ENCODE peak calls at places on chromosomes 13 and 19, in ten cellular contexts. One of them, this sample, is unnamed.

GRCh38 chr13:41613984-41614581 is 156.7 kb downstream of the RGCC start:
- DNase-seq in endothelial cell of umbilical vein: peak; percentile 98
- DNase-seq in stimulated activated CD4-positive, alpha-beta T cell treated with anti-CD3 and anti-CD28 coated beads, Interleukin-15, amount 100 ng/mL, for 48 hours: no peak
- DNase-seq in T-cell: no peak
- DNase-seq in adipocyte: peak; percentile 83
- DNase-seq in activated CD4-positive, CD25-positive, alpha-beta regulatory T cell treated with anti-CD3 and anti-CD28 coated beads, Interleukin-2, amount 50 U/mL, for 16 hours: no peak
- DNase-seq in cardiac muscle cell: peak; percentile 93
- DNase-seq in hypothalamus: no peak
- DNase-seq in hepatic stellate cell: peak; percentile 35
- DNase-seq in amniotic stem cell: no peak
- DNase-seq in this sample: no peak

GRCh38 chr13:80341771-80342271 is 895 bp upstream of the SPRY2 start:
- DNase-seq in amniotic stem cell: no peak
- DNase-seq in T-cell: no peak
- DNase-seq in adipocyte: peak; percentile 56
- DNase-seq in hypothalamus: peak; percentile 16
- DNase-seq in stimulated activated CD4-positive, alpha-beta T cell treated with anti-CD3 and anti-CD28 coated beads, Interleukin-15, amount 100 ng/mL, for 48 hours: no peak
- DNase-seq in cardiac muscle cell: peak; percentile 68
- DNase-seq in endothelial cell of umbilical vein: peak; percentile 62
- DNase-seq in activated CD4-positive, CD25-positive, alpha-beta regulatory T cell treated with anti-CD3 and anti-CD28 coated beads, Interleukin-2, amount 50 U/mL, for 16 hours: no peak
- DNase-seq in hepatic stellate cell: no peak
- DNase-seq in this sample: no peak

GRCh38 chr13:51324714-51325440 is 14.6 kb upstream of the SERPINE3 start:
- DNase-seq in endothelial cell of umbilical vein: no peak
- DNase-seq in amniotic stem cell: no peak
- DNase-seq in hypothalamus: peak; percentile 9
- DNase-seq in adipocyte: no peak
- DNase-seq in activated CD4-positive, CD25-positive, alpha-beta regulatory T cell treated with anti-CD3 and anti-CD28 coated beads, Interleukin-2, amount 50 U/mL, for 16 hours: no peak
- DNase-seq in T-cell: no peak
- DNase-seq in stimulated activated CD4-positive, alpha-beta T cell treated with anti-CD3 and anti-CD28 coated beads, Interleukin-15, amount 100 ng/mL, for 48 hours: no peak
- DNase-seq in cardiac muscle cell: no peak
- DNase-seq in hepatic stellate cell: no peak
- DNase-seq in this sample: no peak

GRCh38 chr19:29269641-29270040 is 56.7 kb upstream of the UQCRFS1 start:
- DNase-seq in hypothalamus: no peak
- DNase-seq in endothelial cell of umbilical vein: no peak
- DNase-seq in T-cell: no peak
- DNase-seq in amniotic stem cell: no peak
- DNase-seq in hepatic stellate cell: no peak
- DNase-seq in adipocyte: no peak
- DNase-seq in activated CD4-positive, CD25-positive, alpha-beta regulatory T cell treated with anti-CD3 and anti-CD28 coated beads, Interleukin-2, amount 50 U/mL, for 16 hours: no peak
- DNase-seq in stimulated activated CD4-positive, alpha-beta T cell treated with anti-CD3 and anti-CD28 coated beads, Interleukin-15, amount 100 ng/mL, for 48 hours: no peak
- DNase-seq in cardiac muscle cell: no peak
- DNase-seq in this sample: no peak

GRCh38 chr19:3403489-3404323 is 37.3 kb downstream of the NFIC start:
- DNase-seq in amniotic stem cell: peak; percentile 51
- DNase-seq in T-cell: no peak
- DNase-seq in hepatic stellate cell: peak; percentile 98
- DNase-seq in adipocyte: peak; percentile 84
- DNase-seq in stimulated activated CD4-positive, alpha-beta T cell treated with anti-CD3 and anti-CD28 coated beads, Interleukin-15, amount 100 ng/mL, for 48 hours: no peak
- DNase-seq in activated CD4-positive, CD25-positive, alpha-beta regulatory T cell treated with anti-CD3 and anti-CD28 coated beads, Interleukin-2, amount 50 U/mL, for 16 hours: no peak
- DNase-seq in endothelial cell of umbilical vein: peak; percentile 87
- DNase-seq in cardiac muscle cell: peak; percentile 98
- DNase-seq in hypothalamus: peak; percentile 81
- DNase-seq in this sample: no peak

GRCh38 chr13:28059214-28059613 is 41.2 kb downstream of the FLT3 start:
- DNase-seq in adipocyte: peak; percentile 11
- DNase-seq in hepatic stellate cell: no peak
- DNase-seq in T-cell: peak; percentile 34
- DNase-seq in activated CD4-positive, CD25-positive, alpha-beta regulatory T cell treated with anti-CD3 and anti-CD28 coated beads, Interleukin-2, amount 50 U/mL, for 16 hours: no peak
- DNase-seq in hypothalamus: no peak
- DNase-seq in stimulated activated CD4-positive, alpha-beta T cell treated with anti-CD3 and anti-CD28 coated beads, Interleukin-15, amount 100 ng/mL, for 48 hours: no peak
- DNase-seq in cardiac muscle cell: peak; percentile 33
- DNase-seq in amniotic stem cell: no peak
- DNase-seq in endothelial cell of umbilical vein: peak; percentile 46
- DNase-seq in this sample: no peak

GRCh38 chr13:49858183-49858856 is 65.8 kb upstream of the KPNA3 start:
- DNase-seq in stimulated activated CD4-positive, alpha-beta T cell treated with anti-CD3 and anti-CD28 coated beads, Interleukin-15, amount 100 ng/mL, for 48 hours: no peak
- DNase-seq in hypothalamus: no peak
- DNase-seq in endothelial cell of umbilical vein: no peak
- DNase-seq in cardiac muscle cell: peak; percentile 86
- DNase-seq in hepatic stellate cell: peak; percentile 78
- DNase-seq in adipocyte: peak; percentile 93
- DNase-seq in T-cell: no peak
- DNase-seq in activated CD4-positive, CD25-positive, alpha-beta regulatory T cell treated with anti-CD3 and anti-CD28 coated beads, Interleukin-2, amount 50 U/mL, for 16 hours: no peak
- DNase-seq in amniotic stem cell: peak; percentile 91
- DNase-seq in this sample: no peak

GRCh38 chr19:16462757-16463250 is 9.0 kb downstream of the EPS15L1 start:
- DNase-seq in adipocyte: no peak
- DNase-seq in hypothalamus: no peak
- DNase-seq in activated CD4-positive, CD25-positive, alpha-beta regulatory T cell treated with anti-CD3 and anti-CD28 coated beads, Interleukin-2, amount 50 U/mL, for 16 hours: no peak
- DNase-seq in T-cell: no peak
- DNase-seq in endothelial cell of umbilical vein: no peak
- DNase-seq in hepatic stellate cell: no peak
- DNase-seq in cardiac muscle cell: no peak
- DNase-seq in stimulated activated CD4-positive, alpha-beta T cell treated with anti-CD3 and anti-CD28 coated beads, Interleukin-15, amount 100 ng/mL, for 48 hours: no peak
- DNase-seq in amniotic stem cell: no peak
- DNase-seq in this sample: no peak

GRCh38 chr19:35903550-35904179 is 1.3 kb downstream of the HCST start:
- DNase-seq in T-cell: peak; percentile 88
- DNase-seq in activated CD4-positive, CD25-positive, alpha-beta regulatory T cell treated with anti-CD3 and anti-CD28 coated beads, Interleukin-2, amount 50 U/mL, for 16 hours: peak; percentile 75
- DNase-seq in amniotic stem cell: peak; percentile 10
- DNase-seq in endothelial cell of umbilical vein: no peak
- DNase-seq in hepatic stellate cell: peak; percentile 79
- DNase-seq in stimulated activated CD4-positive, alpha-beta T cell treated with anti-CD3 and anti-CD28 coated beads, Interleukin-15, amount 100 ng/mL, for 48 hours: peak; percentile 74
- DNase-seq in hypothalamus: peak; percentile 29
- DNase-seq in cardiac muscle cell: peak; percentile 73
- DNase-seq in adipocyte: peak; percentile 70
- DNase-seq in this sample: peak; percentile 84

GRCh38 chr19:2181618-2181997 is 17.9 kb downstream of the DOT1L start:
- DNase-seq in amniotic stem cell: no peak
- DNase-seq in hypothalamus: no peak
- DNase-seq in T-cell: no peak
- DNase-seq in cardiac muscle cell: no peak
- DNase-seq in hepatic stellate cell: no peak
- DNase-seq in stimulated activated CD4-positive, alpha-beta T cell treated with anti-CD3 and anti-CD28 coated beads, Interleukin-15, amount 100 ng/mL, for 48 hours: no peak
- DNase-seq in activated CD4-positive, CD25-positive, alpha-beta regulatory T cell treated with anti-CD3 and anti-CD28 coated beads, Interleukin-2, amount 50 U/mL, for 16 hours: no peak
- DNase-seq in adipocyte: no peak
- DNase-seq in endothelial cell of umbilical vein: no peak
- DNase-seq in this sample: no peak

GRCh38 chr13:62060570-62060969 is 644.9 kb upstream of the PCDH20 start:
- DNase-seq in endothelial cell of umbilical vein: no peak
- DNase-seq in cardiac muscle cell: no peak
- DNase-seq in adipocyte: no peak
- DNase-seq in activated CD4-positive, CD25-positive, alpha-beta regulatory T cell treated with anti-CD3 and anti-CD28 coated beads, Interleukin-2, amount 50 U/mL, for 16 hours: no peak
- DNase-seq in amniotic stem cell: no peak
- DNase-seq in stimulated activated CD4-positive, alpha-beta T cell treated with anti-CD3 and anti-CD28 coated beads, Interleukin-15, amount 100 ng/mL, for 48 hours: no peak
- DNase-seq in hypothalamus: no peak
- DNase-seq in T-cell: no peak
- DNase-seq in hepatic stellate cell: no peak
- DNase-seq in this sample: no peak

GRCh38 chr13:48159436-48160225 is 64.7 kb upstream of the MED4 start:
- DNase-seq in stimulated activated CD4-positive, alpha-beta T cell treated with anti-CD3 and anti-CD28 coated beads, Interleukin-15, amount 100 ng/mL, for 48 hours: no peak
- DNase-seq in cardiac muscle cell: no peak
- DNase-seq in hypothalamus: no peak
- DNase-seq in endothelial cell of umbilical vein: no peak
- DNase-seq in amniotic stem cell: no peak
- DNase-seq in activated CD4-positive, CD25-positive, alpha-beta regulatory T cell treated with anti-CD3 and anti-CD28 coated beads, Interleukin-2, amount 50 U/mL, for 16 hours: no peak
- DNase-seq in adipocyte: no peak
- DNase-seq in hepatic stellate cell: no peak
- DNase-seq in T-cell: no peak
- DNase-seq in this sample: no peak

GRCh38 chr13:26749285-26749684 is 11.3 kb downstream of the GPR12 start:
- DNase-seq in stimulated activated CD4-positive, alpha-beta T cell treated with anti-CD3 and anti-CD28 coated beads, Interleukin-15, amount 100 ng/mL, for 48 hours: no peak
- DNase-seq in adipocyte: no peak
- DNase-seq in hepatic stellate cell: no peak
- DNase-seq in amniotic stem cell: no peak
- DNase-seq in endothelial cell of umbilical vein: no peak
- DNase-seq in T-cell: no peak
- DNase-seq in cardiac muscle cell: no peak
- DNase-seq in activated CD4-positive, CD25-positive, alpha-beta regulatory T cell treated with anti-CD3 and anti-CD28 coated beads, Interleukin-2, amount 50 U/mL, for 16 hours: no peak
- DNase-seq in hypothalamus: no peak
- DNase-seq in this sample: no peak

GRCh38 chr19:29658221-29658991 is 6.9 kb upstream of the PLEKHF1 start:
- DNase-seq in cardiac muscle cell: no peak
- DNase-seq in amniotic stem cell: no peak
- DNase-seq in endothelial cell of umbilical vein: no peak
- DNase-seq in adipocyte: no peak
- DNase-seq in T-cell: no peak
- DNase-seq in stimulated activated CD4-positive, alpha-beta T cell treated with anti-CD3 and anti-CD28 coated beads, Interleukin-15, amount 100 ng/mL, for 48 hours: no peak
- DNase-seq in activated CD4-positive, CD25-positive, alpha-beta regulatory T cell treated with anti-CD3 and anti-CD28 coated beads, Interleukin-2, amount 50 U/mL, for 16 hours: no peak
- DNase-seq in hepatic stellate cell: no peak
- DNase-seq in hypothalamus: no peak
- DNase-seq in this sample: no peak

GRCh38 chr19:51799998-51800848 is 5.3 kb downstream of the FPR3 start:
- DNase-seq in stimulated activated CD4-positive, alpha-beta T cell treated with anti-CD3 and anti-CD28 coated beads, Interleukin-15, amount 100 ng/mL, for 48 hours: no peak
- DNase-seq in activated CD4-positive, CD25-positive, alpha-beta regulatory T cell treated with anti-CD3 and anti-CD28 coated beads, Interleukin-2, amount 50 U/mL, for 16 hours: no peak
- DNase-seq in hypothalamus: no peak
- DNase-seq in hepatic stellate cell: peak; percentile 15
- DNase-seq in amniotic stem cell: no peak
- DNase-seq in T-cell: no peak
- DNase-seq in cardiac muscle cell: peak; percentile 99
- DNase-seq in endothelial cell of umbilical vein: no peak
- DNase-seq in adipocyte: no peak
- DNase-seq in this sample: no peak

GRCh38 chr13:99542788-99543406 is 41.6 kb downstream of the TM9SF2 start:
- DNase-seq in amniotic stem cell: no peak
- DNase-seq in activated CD4-positive, CD25-positive, alpha-beta regulatory T cell treated with anti-CD3 and anti-CD28 coated beads, Interleukin-2, amount 50 U/mL, for 16 hours: no peak
- DNase-seq in endothelial cell of umbilical vein: peak; percentile 28
- DNase-seq in cardiac muscle cell: no peak
- DNase-seq in adipocyte: no peak
- DNase-seq in T-cell: no peak
- DNase-seq in stimulated activated CD4-positive, alpha-beta T cell treated with anti-CD3 and anti-CD28 coated beads, Interleukin-15, amount 100 ng/mL, for 48 hours: peak; percentile 36
- DNase-seq in hypothalamus: no peak
- DNase-seq in hepatic stellate cell: no peak
- DNase-seq in this sample: peak; percentile 94

This sample was measured in GM12864.